ENCODE peak calls at places on chromosomes 13 and 19, in four cellular contexts. K is IMR-90, P is PC-3, S is HCT116. W is an unnamed sample.

GRCh38 chr13:71237332-71237731 is 629.7 kb downstream of the DACH1 start:
- DNase-seq in K (no peak), P (no peak), S (no peak), W (no peak)

GRCh38 chr19:16154557-16154956 is 11.1 kb downstream of the HSH2D start:
- DNase-seq in K (no peak), S (no peak), P (no peak), W (no peak)

GRCh38 chr13:87497426-87497825 is 173.7 kb upstream of the SLITRK5 start:
- DNase-seq in P (no peak), S (no peak), K (no peak), W (no peak)

GRCh38 chr19:8396563-8397203 is 6.5 kb downstream of the RAB11B start:
- DNase-seq in P (peak), K (peak), S (no peak), W (peak)

GRCh38 chr13:41668130-41668757 is 210.9 kb downstream of the RGCC start:
- DNase-seq in S (peak), P (peak), K (peak), W (peak)

GRCh38 chr19:11377237-11377636 is 2.8 kb downstream of the SWSAP1 start:
- DNase-seq in P (peak), S (no peak), K (peak), W (no peak)

GRCh38 chr13:24692541-24692940 is 12.3 kb downstream of the ATP12A start:
- DNase-seq in S (no peak), K (peak), P (no peak), W (no peak)

GRCh38 chr13:76884167-76884566 is 2.0 kb downstream of the KCTD12 start:
- DNase-seq in K (no peak), P (no peak), S (no peak), W (peak)

GRCh38 chr13:68027311-68027710 is 797.2 kb upstream of the PCDH9 start:
- DNase-seq in K (no peak), P (no peak), S (no peak), W (no peak)

GRCh38 chr13:24362435-24362951 is 53.1 kb downstream of the C1QTNF9 start:
- DNase-seq in K (no peak), P (no peak), S (no peak), W (no peak)

GRCh38 chr13:31093145-31093885 is 68.4 kb downstream of the HSPH1 start:
- DNase-seq in K (no peak), P (no peak), S (no peak), W (no peak)

GRCh38 chr13:91576590-91576989 is 178.2 kb downstream of the GPC5 start:
- DNase-seq in K (no peak), S (no peak), P (no peak), W (peak)

GRCh38 chr19:12833747-12834417 is 497 bp downstream of the RTBDN start:
- DNase-seq in K (no peak), S (no peak), P (peak), W (peak)

GRCh38 chr13:112638157-112638750 is 50.3 kb upstream of the TUBGCP3 start:
- DNase-seq in K (no peak), S (no peak), P (peak), W (no peak)

GRCh38 chr13:59488436-59488835 is 675.3 kb downstream of the DIAPH3 start:
- DNase-seq in S (no peak), P (peak), K (no peak), W (no peak)

GRCh38 chr13:46961719-46962118 is 64.9 kb upstream of the HTR2A start:
- DNase-seq in S (no peak), P (peak), K (peak), W (no peak)

GRCh38 chr13:67355791-67356190 is 125.7 kb upstream of the PCDH9 start:
- DNase-seq in K (no peak), S (no peak), P (no peak), W (no peak)

GRCh38 chr13:24217601-24218281 is 57.2 kb downstream of the SPATA13 start:
- DNase-seq in S (no peak), K (no peak), P (peak), W (peak)

GRCh38 chr19:7676376-7676775 is 514 bp upstream of the MCEMP1 start:
- DNase-seq in S (no peak), P (no peak), K (no peak), W (no peak)

GRCh38 chr19:6298413-6298812 is 18.6 kb upstream of the MLLT1 start:
- DNase-seq in K (no peak), S (no peak), P (no peak), W (no peak)

GRCh38 chr13:67574320-67575233 is 344.4 kb upstream of the PCDH9 start:
- DNase-seq in K (peak), S (no peak), P (peak), W (no peak)

GRCh38 chr13:30561506-30561905 is 56.2 kb upstream of the USPL1 start:
- DNase-seq in S (no peak), K (peak), P (no peak), W (no peak)

GRCh38 chr19:14198384-14199376 is 7.3 kb downstream of the ADGRL1 start:
- DNase-seq in K (no peak), S (no peak), P (no peak), W (no peak)

GRCh38 chr19:12777217-12778019 is 2.1 kb upstream of the HOOK2 start:
- DNase-seq in P (peak), K (peak), S (no peak), W (peak)

GRCh38 chr19:19261350-19262189 is 11.5 kb downstream of the TM6SF2 start:
- DNase-seq in S (no peak), K (no peak), P (no peak), W (no peak)

GRCh38 chr19:18761531-18762110 is 29.5 kb downstream of the COMP start:
- DNase-seq in K (no peak), S (no peak), P (no peak), W (no peak)

GRCh38 chr13:35140831-35141230 is 198.8 kb downstream of the NBEA start:
- DNase-seq in K (no peak), S (no peak), P (no peak), W (no peak)

GRCh38 chr13:109093988-109094387 is 464.6 kb downstream of the MYO16 start:
- DNase-seq in K (no peak), P (no peak), S (no peak), W (no peak)

GRCh38 chr19:4061178-4061682 is 5.5 kb downstream of the ZBTB7A start:
- DNase-seq in S (no peak), K (no peak), P (peak), W (peak)

DNA sequence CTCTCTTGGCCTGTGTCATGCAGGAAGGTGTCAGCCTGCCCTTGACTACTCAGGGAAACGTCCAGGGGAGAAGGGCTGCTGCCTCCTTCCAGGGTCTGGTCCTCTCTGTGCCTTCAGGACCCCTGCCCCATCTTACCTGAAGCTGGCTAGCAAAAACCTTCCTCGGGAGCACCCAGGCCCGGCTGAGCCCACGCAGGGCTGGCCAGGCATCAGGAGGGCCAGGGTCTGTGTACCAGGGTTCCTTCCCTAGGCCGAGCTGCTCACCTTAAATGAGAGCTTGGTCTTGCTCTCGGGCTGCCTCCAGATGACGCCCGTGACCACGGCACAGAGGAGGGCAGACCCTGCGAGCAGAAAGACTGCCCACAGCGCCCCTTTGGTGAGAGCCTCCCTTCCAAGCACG is 78.6 kb downstream of the SLC7A1 start:
- DNase-seq in P (no peak), K (no peak), S (no peak), W (no peak)
- H3K9ac ChIP-seq in P (no peak), K (no peak), S (no peak), W (no peak)

GRCh38 chr19:33052352-33052972 is 12.2 kb downstream of the RHPN2 start:
- DNase-seq in S (no peak), K (peak), P (peak), W (peak)

GRCh38 chr19:33054623-33055022 is 10.1 kb downstream of the RHPN2 start:
- DNase-seq in P (peak), S (peak), K (no peak), W (peak)

GRCh38 chr19:33050110-33050509 is 14.6 kb downstream of the RHPN2 start:
- DNase-seq in S (no peak), K (no peak), P (no peak), W (no peak)

GRCh38 chr19:33047422-33047821 is 17.3 kb downstream of the RHPN2 start:
- DNase-seq in P (peak), S (peak), K (no peak), W (peak)

GRCh38 chr19:33048806-33049676 is 15.6 kb downstream of the RHPN2 start:
- DNase-seq in S (no peak), P (peak), K (peak), W (no peak)
- H3K27ac ChIP-seq in S (peak), P (peak), K (no peak), W (peak)

GRCh38 chr19:33795370-33796163 is 1.1 kb upstream of the KCTD15 start:
- DNase-seq in S (no peak), K (peak), P (peak), W (peak)
- H3K9ac ChIP-seq in S (peak), K (peak), P (peak), W (peak)

GRCh38 chr19:58395979-58396627 is 647 bp downstream of the RNF225 start:
- DNase-seq in P (no peak), S (no peak), K (no peak), W (no peak)
- H3K27ac ChIP-seq in P (no peak), S (peak), K (no peak), W (no peak)

GRCh38 chr19:42474743-42475142 is 32.0 kb upstream of the CXCL17 start:
- DNase-seq in P (no peak), K (no peak), S (no peak), W (no peak)
- H3K9ac ChIP-seq in P (no peak), K (no peak), S (no peak), W (no peak)

GRCh38 chr19:37691881-37692504 is 27.6 kb downstream of the ZNF607 start:
- DNase-seq in S (no peak), K (peak), P (no peak), W (peak)
- H3K27ac ChIP-seq in S (no peak), K (peak), P (no peak), W (peak)

GRCh38 chr13:75704942-75705320 is 68.8 kb downstream of the LMO7 start:
- DNase-seq in P (peak), K (no peak), S (peak), W (peak)
- H3K9ac ChIP-seq in P (peak), K (no peak), S (peak), W (peak)

GRCh38 chr13:113785051-113786010 is 26.3 kb downstream of the TMEM255B start:
- DNase-seq in K (peak), S (peak), P (peak), W (no peak)
- H3K27ac ChIP-seq in K (no peak), S (no peak), P (peak), W (no peak)